ENCODE peak calls at places on chromosomes 4 and X, in nine cellular contexts. P, I, H, M, F, V, D, C and J are unnamed samples.

GRCh38 chrX:39260965-39261364 is 459.7 kb downstream of the MID1IP1 start:
- DNase-seq in H (no peak), I (no peak), C (no peak), P (no peak), D (no peak), F (no peak), V (no peak), M (no peak), J (no peak)

GRCh38 chr4:185470503-185471195 is 884 bp downstream of the CCDC110 start:
- DNase-seq in D (peak), P (peak), M (peak), V (no peak), H (peak), I (no peak), C (peak), F (peak), J (peak)

GRCh38 chr4:92307156-92307555 is 3.4 kb downstream of the GRID2 start:
- DNase-seq in I (no peak), H (no peak), D (no peak), C (no peak), M (no peak), P (no peak), V (no peak), F (no peak), J (no peak)

GRCh38 chr4:138178566-138178965 is 63.6 kb downstream of the SLC7A11 start:
- DNase-seq in D (no peak), I (peak), H (no peak), F (no peak), C (no peak), V (no peak), M (no peak), P (no peak), J (no peak)

GRCh38 chr4:151797853-151798252 is 37.0 kb upstream of the GATB start:
- DNase-seq in V (no peak), C (no peak), H (no peak), F (no peak), P (no peak), D (no peak), I (no peak), M (no peak), J (no peak)

GRCh38 chrX:79452879-79453278 is 85.7 kb upstream of the ITM2A start:
- DNase-seq in C (no peak), V (no peak), P (no peak), F (peak), H (no peak), M (no peak), D (no peak), I (no peak), J (no peak)

GRCh38 chr4:110104661-110105060 is 93.8 kb downstream of the ELOVL6 start:
- DNase-seq in I (no peak), H (no peak), V (no peak), F (no peak), P (no peak), D (no peak), M (no peak), C (no peak), J (no peak)

GRCh38 chrX:46758163-46758955 is 559 bp downstream of the SLC9A7 start:
- DNase-seq in F (peak), C (no peak), H (no peak), V (peak), D (peak), M (no peak), I (peak), P (no peak), J (no peak)

GRCh38 chrX:134431894-134432293 is 28.1 kb upstream of the HPRT1 start:
- DNase-seq in F (no peak), M (no peak), H (no peak), D (no peak), C (no peak), V (no peak), P (no peak), I (peak), J (no peak)

GRCh38 chr4:26015906-26016305 is 101.9 kb downstream of the SMIM20 start:
- DNase-seq in H (no peak), F (no peak), P (no peak), C (no peak), D (no peak), V (no peak), M (no peak), I (no peak), J (no peak)

GRCh38 chr4:165331316-165331715 is 3.8 kb downstream of the MSMO1 start:
- DNase-seq in M (no peak), I (no peak), P (no peak), C (no peak), F (no peak), H (no peak), V (no peak), D (no peak), J (no peak)

GRCh38 chr4:175536852-175537453 is 275.1 kb downstream of the GPM6A start:
- DNase-seq in I (peak), D (no peak), V (no peak), H (no peak), P (no peak), F (no peak), M (peak), C (no peak), J (no peak)

GRCh38 chr4:8278009-8278395 is 8.4 kb downstream of the HTRA3 start:
- DNase-seq in P (no peak), M (no peak), I (no peak), F (no peak), C (no peak), H (no peak), D (no peak), V (no peak), J (no peak)

GRCh38 chrX:115460565-115460888 is 100.4 kb upstream of the PLS3 start:
- DNase-seq in C (no peak), I (no peak), H (no peak), V (no peak), M (no peak), D (no peak), F (no peak), P (no peak), J (no peak)

DNA sequence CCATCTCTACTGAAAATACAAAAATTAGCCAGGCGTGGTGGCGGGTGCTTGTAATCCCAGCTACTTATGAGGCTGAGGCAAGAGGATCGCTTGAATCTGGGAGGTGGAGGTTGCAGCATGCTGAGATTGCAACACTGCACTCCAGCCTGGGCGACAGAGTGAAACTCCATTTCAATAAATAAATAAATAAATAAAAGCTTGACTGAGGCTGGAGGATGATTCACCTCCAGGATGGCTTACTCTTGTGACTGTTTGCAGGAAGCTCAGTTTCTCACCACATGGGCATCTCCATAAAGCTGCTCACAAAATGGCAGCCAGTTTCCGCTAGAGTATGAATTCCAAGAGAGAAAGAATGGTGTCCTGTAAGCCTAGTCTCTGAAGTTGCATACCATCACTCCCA is 191.7 kb upstream of the EDNRA start:
- DNase-seq in P (no peak), H (no peak), I (peak), V (no peak), D (no peak), M (no peak), F (no peak), C (no peak), J (no peak)
- TF ChIP-seq CTCF in P (no peak), H (no peak), I (no peak), V (no peak), D (no peak), M (no peak), F (no peak), C (no peak), J (no peak)

DNA sequence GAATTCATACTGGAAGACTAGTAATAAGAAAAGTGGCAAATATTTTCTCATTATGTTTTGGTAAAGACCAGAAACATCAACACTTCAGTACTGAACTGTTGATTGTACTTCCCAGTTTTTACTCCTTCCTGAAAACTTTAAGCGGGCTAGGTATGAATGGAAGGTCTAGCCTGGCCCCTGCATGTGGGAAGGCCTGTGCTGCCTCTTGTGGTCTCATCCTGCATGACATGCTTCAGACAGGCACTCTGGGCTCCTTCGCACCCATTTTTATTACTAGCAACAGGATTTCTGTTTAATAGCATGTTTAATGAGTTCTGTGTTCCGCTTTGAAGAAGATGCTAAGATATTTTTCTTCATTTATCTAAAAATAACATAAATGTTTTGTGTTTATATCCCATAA is 279.1 kb downstream of the ANK2 start:
- DNase-seq in C (no peak), F (no peak), I (peak), P (no peak), M (no peak), H (no peak), D (peak), V (no peak), J (no peak)
- TF ChIP-seq CTCF in C (peak), F (peak), I (no peak), P (no peak), M (no peak), H (no peak), D (peak), V (peak), J (no peak)

GRCh38 chr4:86368433-86368832 is 8.6 kb upstream of the MAPK10 start:
- DNase-seq in H (no peak), C (no peak), F (no peak), M (no peak), V (no peak), P (no peak), I (no peak), D (no peak), J (no peak)
- TF ChIP-seq CTCF in H (no peak), C (no peak), F (no peak), M (no peak), V (no peak), P (no peak), I (no peak), D (no peak), J (no peak)

GRCh38 chr4:127618427-127618826 is 14.3 kb upstream of the INTU start:
- DNase-seq in M (no peak), D (no peak), P (no peak), I (no peak), F (no peak), C (no peak), V (no peak), H (no peak), J (no peak)

GRCh38 chr4:127622621-127622922 is 10.2 kb upstream of the INTU start:
- DNase-seq in P (no peak), V (no peak), C (no peak), H (no peak), I (no peak), D (no peak), F (peak), M (no peak), J (no peak)

GRCh38 chr4:127623755-127624087 is 9.0 kb upstream of the INTU start:
- DNase-seq in F (peak), P (no peak), I (no peak), C (no peak), V (no peak), D (no peak), M (peak), H (peak), J (no peak)

GRCh38 chr4:127624176-127624575 is 8.6 kb upstream of the INTU start:
- DNase-seq in P (no peak), F (no peak), I (no peak), M (no peak), D (no peak), C (no peak), V (no peak), H (no peak), J (no peak)

GRCh38 chr4:127622923-127623754 is 9.6 kb upstream of the INTU start:
- DNase-seq in M (no peak), I (peak), V (no peak), F (peak), P (peak), H (peak), D (peak), C (peak), J (peak)
- TF ChIP-seq CTCF in M (no peak), I (peak), V (no peak), F (no peak), P (peak), H (no peak), D (peak), C (peak), J (no peak)

DNA sequence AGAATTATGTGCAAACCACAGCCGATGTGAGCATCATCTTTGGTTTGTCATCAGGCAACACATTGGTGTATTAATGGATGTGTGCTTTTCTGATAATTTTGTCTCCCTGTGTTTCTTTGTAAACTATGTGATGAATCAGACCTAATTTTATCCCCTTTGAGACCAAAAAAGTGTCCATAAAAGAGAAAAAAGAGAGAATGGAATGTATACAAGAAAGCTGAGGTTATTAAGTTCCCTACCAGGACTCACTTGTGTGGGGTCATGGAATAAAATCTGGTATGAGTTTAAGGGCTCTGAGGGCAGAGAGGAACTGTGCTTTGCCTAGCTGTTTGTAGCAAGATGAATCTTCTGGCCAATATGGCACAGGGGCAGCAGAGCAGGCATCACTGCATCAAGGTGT is 239.5 kb upstream of the HAND2 start:
- DNase-seq in C (no peak), F (no peak), P (no peak), D (no peak), M (no peak), I (no peak), V (no peak), H (no peak), J (no peak)
- TF ChIP-seq CTCF in C (no peak), F (no peak), P (no peak), D (no peak), M (no peak), I (no peak), V (no peak), H (no peak), J (no peak)

GRCh38 chr4:73815145-73815544 is 21.3 kb upstream of the CXCL6 start:
- DNase-seq in D (no peak), H (no peak), V (no peak), F (no peak), C (no peak), M (no peak), I (no peak), P (no peak), J (no peak)
- TF ChIP-seq CTCF in D (no peak), H (no peak), V (no peak), F (no peak), C (no peak), M (no peak), I (no peak), P (no peak), J (no peak)

GRCh38 chr4:135418353-135418752 is 1216.8 kb upstream of the PABPC4L start:
- DNase-seq in F (no peak), D (peak), C (no peak), M (peak), V (no peak), I (peak), H (no peak), P (no peak), J (no peak)
- TF ChIP-seq CTCF in F (no peak), D (peak), C (peak), M (no peak), V (no peak), I (peak), H (no peak), P (no peak), J (peak)

GRCh38 chr4:36187723-36188333 is 56.5 kb downstream of the ARAP2 start:
- DNase-seq in C (no peak), M (no peak), P (no peak), D (no peak), F (no peak), V (no peak), H (no peak), I (peak), J (no peak)
- TF ChIP-seq CTCF in C (peak), M (peak), P (peak), D (peak), F (peak), V (peak), H (peak), I (peak), J (peak)